ENCODE peak calls at places on chromosomes 13 and 19, in four cellular contexts. One of them, this sample, is unnamed.
A peak's percentile ranks its signal among the peaks of the same experiment; 100 is the strongest.

GRCh38 chr19:45645068-45645630 is 6.0 kb upstream of the EML2 start:
- DNase-seq in mucosa of descending colon: no peak
- DNase-seq in NCI-H146: no peak
- DNase-seq in AG09309: no peak
- DNase-seq in this sample: no peak

GRCh38 chr19:14475251-14476073 is at the start of gene PTGER1:
- DNase-seq in mucosa of descending colon: peak; percentile 60
- DNase-seq in NCI-H146: peak; percentile 31
- DNase-seq in AG09309: no peak
- DNase-seq in this sample: no peak

GRCh38 chr13:65677906-65678305 is 1552.2 kb downstream of the PCDH9 start:
- DNase-seq in mucosa of descending colon: no peak
- DNase-seq in NCI-H146: no peak
- DNase-seq in AG09309: no peak
- DNase-seq in this sample: no peak

GRCh38 chr13:24683833-24684599 is 3.8 kb downstream of the ATP12A start:
- DNase-seq in mucosa of descending colon: peak; percentile 70
- DNase-seq in NCI-H146: peak; percentile 51
- DNase-seq in AG09309: no peak
- DNase-seq in this sample: peak; percentile 72

GRCh38 chr19:4068058-4068966 is 1.6 kb upstream of the ZBTB7A start:
- DNase-seq in mucosa of descending colon: peak; percentile 83
- DNase-seq in NCI-H146: no peak
- DNase-seq in AG09309: no peak
- DNase-seq in this sample: peak; percentile 76

GRCh38 chr13:26050568-26051230 is 1.1 kb downstream of the SHISA2 start:
- DNase-seq in mucosa of descending colon: no peak
- DNase-seq in NCI-H146: peak; percentile 42
- DNase-seq in AG09309: no peak
- DNase-seq in this sample: no peak

GRCh38 chr19:27974082-27974513 is 1238.9 kb downstream of the UQCRFS1 start:
- DNase-seq in mucosa of descending colon: peak; percentile 36
- DNase-seq in NCI-H146: peak; percentile 27
- DNase-seq in AG09309: no peak
- DNase-seq in this sample: peak; percentile 9

GRCh38 chr19:2691951-2692350 is 10.5 kb downstream of the GNG7 start:
- DNase-seq in mucosa of descending colon: no peak
- DNase-seq in NCI-H146: no peak
- DNase-seq in AG09309: no peak
- DNase-seq in this sample: no peak

GRCh38 chr13:99363391-99363790 is 56.2 kb upstream of the GPR183 start:
- DNase-seq in mucosa of descending colon: no peak
- DNase-seq in NCI-H146: no peak
- DNase-seq in AG09309: no peak
- DNase-seq in this sample: no peak

GRCh38 chr19:17264641-17264979 is at the start of gene USHBP1:
- DNase-seq in mucosa of descending colon: no peak
- DNase-seq in NCI-H146: no peak
- DNase-seq in AG09309: no peak
- DNase-seq in this sample: no peak

GRCh38 chr19:6246174-6247006 is 33.4 kb downstream of the MLLT1 start:
- DNase-seq in mucosa of descending colon: no peak
- DNase-seq in NCI-H146: no peak
- DNase-seq in AG09309: no peak
- DNase-seq in this sample: no peak

GRCh38 chr13:73985789-73986188 is 148.4 kb downstream of the KLF12 start:
- DNase-seq in mucosa of descending colon: no peak
- DNase-seq in NCI-H146: no peak
- DNase-seq in AG09309: no peak
- DNase-seq in this sample: no peak

GRCh38 chr19:6271251-6271650 is 8.5 kb downstream of the MLLT1 start:
- DNase-seq in mucosa of descending colon: no peak
- DNase-seq in NCI-H146: no peak
- DNase-seq in AG09309: no peak
- DNase-seq in this sample: no peak

GRCh38 chr13:43815204-43815603 is 28.4 kb upstream of the ENOX1 start:
- DNase-seq in mucosa of descending colon: no peak
- DNase-seq in NCI-H146: no peak
- DNase-seq in AG09309: no peak
- DNase-seq in this sample: no peak

GRCh38 chr13:59710995-59711701 is 452.6 kb downstream of the DIAPH3 start:
- DNase-seq in mucosa of descending colon: no peak
- DNase-seq in NCI-H146: peak; percentile 26
- DNase-seq in AG09309: no peak
- DNase-seq in this sample: no peak

GRCh38 chr13:28022848-28023518 is 34.5 kb upstream of the URAD start:
- DNase-seq in mucosa of descending colon: no peak
- DNase-seq in NCI-H146: no peak
- DNase-seq in AG09309: no peak
- DNase-seq in this sample: no peak

GRCh38 chr19:1503089-1503924 is 9.5 kb downstream of the ADAMTSL5 start:
- DNase-seq in mucosa of descending colon: peak; percentile 69
- DNase-seq in NCI-H146: no peak
- DNase-seq in AG09309: no peak
- DNase-seq in this sample: peak; percentile 60

GRCh38 chr19:15635016-15635805 is 5.5 kb upstream of the CYP4F3 start:
- DNase-seq in mucosa of descending colon: no peak
- DNase-seq in NCI-H146: no peak
- DNase-seq in AG09309: no peak
- DNase-seq in this sample: no peak

GRCh38 chr19:18657590-18658365 is 20.9 kb downstream of the KLHL26 start:
- DNase-seq in mucosa of descending colon: no peak
- DNase-seq in NCI-H146: peak; percentile 48
- DNase-seq in AG09309: peak; percentile 48
- DNase-seq in this sample: no peak

GRCh38 chr19:35342430-35342829 is 5.3 kb upstream of the FFAR1 start:
- DNase-seq in mucosa of descending colon: peak; percentile 11
- DNase-seq in NCI-H146: no peak
- DNase-seq in AG09309: no peak
- DNase-seq in this sample: no peak

GRCh38 chr19:38070573-38070972 is 153.4 kb downstream of the DPF1 start:
- DNase-seq in mucosa of descending colon: no peak
- DNase-seq in NCI-H146: peak; percentile 13
- DNase-seq in AG09309: peak; percentile 5
- DNase-seq in this sample: no peak

GRCh38 chr13:35527451-35527850 is 51.0 kb upstream of the MAB21L1 start:
- DNase-seq in mucosa of descending colon: no peak
- DNase-seq in NCI-H146: peak; percentile 27
- DNase-seq in AG09309: no peak
- DNase-seq in this sample: no peak

GRCh38 chr13:48567521-48568331 is 34.8 kb upstream of the RCBTB2 start:
- DNase-seq in mucosa of descending colon: no peak
- DNase-seq in NCI-H146: no peak
- DNase-seq in AG09309: no peak
- DNase-seq in this sample: no peak

This sample was measured in transverse colon.